ENCODE peak calls at places on chromosomes 4 and X, in four cellular contexts. One of them, this sample, is unnamed.

GRCh38 chr4:102230194-102230593 is 115.1 kb downstream of the SLC39A8 start:
- DNase-seq in HCT116: no peak
- DNase-seq in hepatocyte: no peak
- DNase-seq in GM23248: no peak
- DNase-seq in this sample: no peak

GRCh38 chr4:89781321-89781720 is 55.6 kb downstream of the SNCA start:
- DNase-seq in GM23248: no peak
- DNase-seq in HCT116: no peak
- DNase-seq in hepatocyte: no peak
- DNase-seq in this sample: no peak

GRCh38 chr4:82047731-82048130 is 326.1 kb downstream of the HNRNPD start:
- DNase-seq in GM23248: no peak
- DNase-seq in hepatocyte: no peak
- DNase-seq in HCT116: no peak
- DNase-seq in this sample: no peak

GRCh38 chrX:3134316-3134715 is 93.0 kb downstream of the ARSF start:
- DNase-seq in HCT116: no peak
- DNase-seq in GM23248: no peak
- DNase-seq in hepatocyte: no peak
- DNase-seq in this sample: no peak

GRCh38 chr4:56130609-56131150 is 181.9 kb downstream of the CEP135 start:
- DNase-seq in GM23248: peak; percentile 23
- DNase-seq in hepatocyte: no peak
- DNase-seq in HCT116: no peak
- DNase-seq in this sample: no peak

GRCh38 chr4:1767770-1768366 is 25.2 kb upstream of the FGFR3 start:
- DNase-seq in HCT116: no peak
- DNase-seq in GM23248: peak; percentile 71
- DNase-seq in hepatocyte: peak; percentile 87
- DNase-seq in this sample: peak; percentile 46

GRCh38 chr4:113935190-113935589 is 44.3 kb downstream of the ARSJ start:
- DNase-seq in hepatocyte: no peak
- DNase-seq in HCT116: no peak
- DNase-seq in GM23248: peak; percentile 43
- DNase-seq in this sample: no peak

GRCh38 chr4:1767058-1767769 is 25.9 kb upstream of the FGFR3 start:
- DNase-seq in HCT116: no peak
- DNase-seq in GM23248: peak; percentile 29
- DNase-seq in hepatocyte: peak; percentile 84
- DNase-seq in this sample: no peak

GRCh38 chrX:27622883-27623282 is 32.7 kb downstream of the DCAF8L2 start:
- DNase-seq in HCT116: no peak
- DNase-seq in GM23248: no peak
- DNase-seq in hepatocyte: no peak
- DNase-seq in this sample: no peak

GRCh38 chr4:37644962-37645361 is 41.2 kb downstream of the RELL1 start:
- DNase-seq in GM23248: no peak
- DNase-seq in HCT116: no peak
- DNase-seq in hepatocyte: no peak
- DNase-seq in this sample: no peak

GRCh38 chr4:111064342-111064993 is 441.6 kb upstream of the PITX2 start:
- DNase-seq in GM23248: peak; percentile 98
- DNase-seq in HCT116: peak; percentile 93
- DNase-seq in hepatocyte: no peak
- DNase-seq in this sample: peak; percentile 23

DNA sequence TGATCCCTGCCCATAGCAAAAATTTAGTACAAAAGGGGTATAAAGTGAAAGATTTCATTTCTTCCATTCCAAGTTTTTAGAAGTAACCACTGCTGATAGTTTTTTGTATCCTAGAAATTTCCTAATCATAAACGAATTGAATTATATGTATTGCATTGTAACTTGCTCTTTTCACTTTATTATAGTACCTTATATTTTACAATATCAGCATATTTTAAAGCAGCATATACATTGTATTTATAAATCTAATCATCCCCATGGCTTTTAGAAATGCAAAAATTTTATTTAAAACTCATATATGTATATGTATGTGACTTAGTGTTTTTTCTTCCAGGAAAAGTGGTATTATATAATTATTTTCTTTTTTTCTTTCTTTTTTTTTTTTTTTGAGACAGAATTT is 27.7 kb downstream of the STAG2 start:
- DNase-seq in HCT116: no peak
- DNase-seq in GM23248: no peak
- DNase-seq in hepatocyte: no peak
- DNase-seq in this sample: no peak
- H4K20me1 ChIP-seq in HCT116: no peaks in the 10 kb centered on the region
- H4K20me1 ChIP-seq in GM23248: no peaks in the 10 kb centered on the region
- H4K20me1 ChIP-seq in hepatocyte: peaks cover 74% of the 10 kb centered on the region
- H4K20me1 ChIP-seq in this sample: peaks cover 57% of the 10 kb centered on the region

GRCh38 chr4:68750555-68750954 is 65.2 kb upstream of the UGT2B10 start:
- DNase-seq in GM23248: no peak
- DNase-seq in hepatocyte: no peak
- DNase-seq in HCT116: no peak
- DNase-seq in this sample: no peak

GRCh38 chr4:68751138-68751537 is 64.7 kb upstream of the UGT2B10 start:
- DNase-seq in HCT116: no peak
- DNase-seq in hepatocyte: no peak
- DNase-seq in GM23248: no peak
- DNase-seq in this sample: no peak

GRCh38 chr4:68744368-68744767 is 71.4 kb upstream of the UGT2B10 start:
- DNase-seq in hepatocyte: no peak
- DNase-seq in GM23248: no peak
- DNase-seq in HCT116: no peak
- DNase-seq in this sample: no peak

DNA sequence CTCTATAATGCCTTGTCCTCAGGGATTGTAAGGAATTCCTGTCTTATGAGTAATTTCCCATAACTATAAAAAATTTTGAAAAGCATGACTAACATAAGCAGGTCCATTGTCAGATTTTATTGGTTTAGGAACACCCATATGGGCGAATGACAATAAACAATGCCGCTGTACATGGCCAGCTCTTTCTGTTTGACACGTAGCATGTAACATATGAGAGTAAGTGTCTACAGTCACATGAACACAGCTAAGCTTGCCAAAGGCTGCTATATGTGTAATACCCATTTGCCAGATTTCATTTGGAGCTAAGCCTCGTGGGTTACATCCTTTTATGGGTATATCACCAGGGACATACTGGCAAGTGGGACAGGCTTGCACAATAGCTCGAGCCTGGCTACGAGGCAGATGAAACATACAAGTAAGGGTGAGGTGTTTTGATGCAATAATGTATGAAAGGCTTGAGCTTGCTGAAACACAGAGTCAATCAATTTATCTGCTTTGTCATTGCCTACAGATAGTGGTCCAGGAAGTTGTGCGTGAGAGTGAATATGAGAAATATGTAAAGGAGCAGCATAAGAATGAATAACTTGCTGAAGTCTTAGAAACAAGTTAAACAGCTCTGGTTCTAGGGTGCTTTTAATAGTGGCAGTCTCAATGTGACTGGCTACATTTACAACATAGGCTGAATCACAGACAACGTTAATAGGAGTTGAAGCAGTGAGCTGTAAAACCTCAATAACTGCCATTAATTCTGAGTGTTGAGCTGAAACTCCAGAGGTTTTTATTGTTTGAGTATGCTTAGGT is 67.4 kb upstream of the UGT2B10 start:
- DNase-seq in GM23248: no peak
- DNase-seq in hepatocyte: peak; percentile 13
- DNase-seq in HCT116: peak; percentile 31
- DNase-seq in this sample: no peak
- H2AFZ ChIP-seq in GM23248: no peak overlapping the region
- H2AFZ ChIP-seq in hepatocyte: no peak overlapping the region
- H2AFZ ChIP-seq in HCT116: no peak overlapping the region
- H2AFZ ChIP-seq in this sample: no peak overlapping the region

DNA sequence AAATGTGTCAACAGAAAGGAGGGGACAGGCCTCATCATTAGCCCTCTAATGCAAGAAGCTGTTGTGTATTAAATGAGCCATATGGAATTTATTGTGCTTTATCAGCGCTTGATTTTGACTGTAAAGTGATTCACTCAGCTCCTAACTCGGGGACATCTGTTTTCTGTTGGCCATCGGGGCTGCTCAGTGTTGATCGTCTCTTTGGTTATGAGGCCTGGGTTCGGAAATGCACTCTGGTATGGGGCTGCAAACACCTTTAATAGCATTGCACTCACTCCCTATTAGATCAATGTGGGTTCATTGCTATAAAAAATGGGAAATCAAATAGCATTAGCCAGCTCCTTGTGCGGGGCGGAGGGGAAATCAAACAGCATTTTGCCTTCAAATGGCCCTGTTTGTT is 6.4 kb downstream of the ARX start:
- DNase-seq in hepatocyte: no peak
- DNase-seq in GM23248: no peak
- DNase-seq in HCT116: no peak
- DNase-seq in this sample: no peak
- TF ChIP-seq EZH2 in hepatocyte: peak; percentile 75
- TF ChIP-seq EZH2 in GM23248: no peak
- TF ChIP-seq EZH2 in HCT116: no peak
- TF ChIP-seq EZH2 in this sample: no peak

GRCh38 chr4:146123231-146123630 is 52.3 kb upstream of the LSM6 start:
- DNase-seq in GM23248: peak; percentile 14
- DNase-seq in HCT116: no peak
- DNase-seq in hepatocyte: no peak
- DNase-seq in this sample: no peak

GRCh38 chr4:146122398-146122797 is 53.1 kb upstream of the LSM6 start:
- DNase-seq in HCT116: no peak
- DNase-seq in GM23248: no peak
- DNase-seq in hepatocyte: no peak
- DNase-seq in this sample: no peak

GRCh38 chr4:146121757-146122156 is 53.8 kb upstream of the LSM6 start:
- DNase-seq in GM23248: no peak
- DNase-seq in hepatocyte: no peak
- DNase-seq in HCT116: no peak
- DNase-seq in this sample: no peak

GRCh38 chr4:146124023-146124680 is 51.4 kb upstream of the LSM6 start:
- DNase-seq in HCT116: no peak
- DNase-seq in GM23248: peak; percentile 24
- DNase-seq in hepatocyte: no peak
- DNase-seq in this sample: no peak

DNA sequence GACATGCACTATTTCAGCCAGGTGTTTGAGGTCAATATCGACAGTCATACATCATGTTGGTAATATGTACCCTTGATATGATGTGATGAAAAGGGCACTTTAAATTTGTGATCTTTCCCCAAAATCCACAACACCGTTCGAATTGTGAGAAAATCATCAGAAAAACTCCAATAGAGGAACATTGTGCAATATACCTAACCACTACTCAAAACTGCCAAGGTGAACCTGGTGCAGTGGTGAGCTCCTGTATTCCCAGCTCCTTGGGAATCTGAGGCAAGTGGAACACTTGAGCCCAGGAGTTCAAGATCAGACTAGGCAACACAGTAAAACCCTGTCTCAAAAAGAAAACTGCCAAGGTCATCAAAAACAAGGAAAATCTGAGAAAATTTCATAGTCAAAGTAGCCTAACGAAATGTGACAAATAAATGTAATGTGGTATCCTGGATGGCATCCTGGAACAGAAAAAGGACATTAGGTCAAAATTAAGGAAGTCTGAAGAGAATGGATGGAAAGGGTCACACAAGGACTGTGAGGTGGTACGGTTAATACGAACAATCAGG is 55.6 kb upstream of the LSM6 start:
- DNase-seq in hepatocyte: no peak
- DNase-seq in GM23248: no peak
- DNase-seq in HCT116: no peak
- DNase-seq in this sample: no peak
- H4K20me1 ChIP-seq in hepatocyte: no peaks in the 10 kb centered on the region
- H4K20me1 ChIP-seq in GM23248: no peaks in the 10 kb centered on the region
- H4K20me1 ChIP-seq in HCT116: no peaks in the 10 kb centered on the region
- H4K20me1 ChIP-seq in this sample: no peaks in the 10 kb centered on the region

DNA sequence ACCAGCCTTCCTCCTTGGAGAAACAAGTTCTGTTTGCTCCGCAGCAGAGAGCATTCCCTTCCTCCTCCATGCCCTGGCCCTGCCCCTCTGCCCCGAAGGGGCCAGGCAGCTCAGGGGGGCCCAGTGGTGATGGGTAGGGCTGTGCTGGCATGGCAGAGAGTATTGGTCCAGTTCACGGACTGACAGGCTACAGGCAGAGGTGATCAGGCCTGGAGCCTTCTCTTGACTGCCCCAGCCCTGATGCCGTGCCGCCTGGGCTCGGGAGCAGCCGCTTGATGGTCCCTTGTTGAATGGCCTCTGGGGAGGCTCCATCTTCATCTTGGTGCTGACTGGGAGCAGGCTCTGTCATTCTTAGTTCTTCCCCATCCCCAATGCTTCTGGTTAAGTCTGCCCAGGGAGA is 9.6 kb downstream of the NLGN3 start:
- DNase-seq in HCT116: no peak
- DNase-seq in hepatocyte: no peak
- DNase-seq in GM23248: no peak
- DNase-seq in this sample: no peak
- H2AFZ ChIP-seq in HCT116: no peak overlapping the region
- H2AFZ ChIP-seq in hepatocyte: no peak overlapping the region
- H2AFZ ChIP-seq in GM23248: no peak overlapping the region
- H2AFZ ChIP-seq in this sample: no peak overlapping the region

DNA sequence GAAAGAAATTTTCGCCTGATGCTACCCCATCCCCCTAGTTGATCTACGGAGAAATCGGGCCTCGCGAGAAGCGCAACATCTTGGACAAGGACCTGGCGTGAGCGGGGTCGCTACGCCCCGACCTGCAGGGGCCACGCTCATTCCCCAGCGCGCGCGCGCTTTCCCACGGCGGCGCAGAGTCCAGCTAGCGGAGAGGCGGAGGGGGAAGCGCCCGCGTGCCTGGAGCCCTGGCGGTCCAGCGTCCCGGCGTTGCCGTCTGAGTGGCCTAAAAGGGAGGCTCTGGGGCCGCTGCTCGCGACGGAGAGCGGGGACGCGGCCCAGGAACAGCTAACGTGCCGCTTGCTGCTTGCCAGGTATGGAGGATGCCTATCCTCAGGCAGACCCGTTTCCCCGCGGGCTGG is 6.0 kb upstream of the SOX3 start:
- DNase-seq in hepatocyte: no peak
- DNase-seq in HCT116: no peak
- DNase-seq in GM23248: no peak
- DNase-seq in this sample: no peak
- TF ChIP-seq EZH2 in hepatocyte: no peak
- TF ChIP-seq EZH2 in HCT116: no peak
- TF ChIP-seq EZH2 in GM23248: no peak
- TF ChIP-seq EZH2 in this sample: no peak

This sample was measured in PC-9.